ENCODE peak calls at places on chromosomes 13 and 19, in nine cellular contexts. N is GDM1; X is T-cell; W is stimulated activated CD4-positive, alpha-beta T cell treated with anti-CD3 and anti-CD28 coated beads, Interleukin-15, amount 100 ng/mL, for 48 hours; P is activated CD4-positive, CD25-positive, alpha-beta regulatory T cell; A is anterior cingulate cortex; R is left cardiac atrium; C is endothelial cell; D is NCI-H1930. L is an unnamed sample.

GRCh38 chr13:73505487-73505886 is 446.7 kb downstream of the KLF5 start:
- DNase-seq in D (no peak), R (no peak), N (no peak), P (no peak), X (no peak), C (no peak), A (no peak), W (no peak), L (no peak)

GRCh38 chr19:33440241-33440640 is 66.7 kb downstream of the CEBPG start:
- DNase-seq in A (no peak), C (no peak), P (no peak), W (no peak), X (no peak), R (peak; percentile 3), N (no peak), D (no peak), L (no peak)

GRCh38 chr19:15508035-15508710 is at the start of gene CYP4F22:
- DNase-seq in D (no peak), C (no peak), A (no peak), P (no peak), W (no peak), N (no peak), R (no peak), X (no peak), L (no peak)

GRCh38 chr19:35048911-35049411 is 7.4 kb downstream of the HPN start:
- DNase-seq in C (no peak), X (no peak), D (no peak), W (no peak), A (peak; percentile 39), P (no peak), N (no peak), R (peak; percentile 64), L (no peak)

GRCh38 chr19:18932216-18932841 is 8.7 kb downstream of the HOMER3 start:
- DNase-seq in W (peak; percentile 82), N (peak; percentile 15), X (peak; percentile 84), A (peak; percentile 37), D (no peak), P (peak; percentile 66), C (peak; percentile 90), R (peak; percentile 87), L (peak; percentile 71)

GRCh38 chr19:42229855-42230331 is 9.8 kb downstream of the ZNF526 start:
- DNase-seq in D (no peak), W (no peak), P (no peak), C (no peak), X (no peak), R (no peak), N (no peak), A (no peak), L (no peak)

GRCh38 chr13:21986602-21987001 is 315.7 kb downstream of the FGF9 start:
- DNase-seq in X (no peak), W (no peak), P (no peak), D (no peak), C (no peak), R (peak; percentile 62), N (no peak), A (no peak), L (no peak)

GRCh38 chr19:47032171-47032811 is 12.7 kb downstream of the NPAS1 start:
- DNase-seq in C (peak; percentile 64), W (peak; percentile 44), X (peak; percentile 60), P (peak; percentile 42), N (no peak), D (peak; percentile 73), R (no peak), A (peak; percentile 21), L (peak; percentile 65)

GRCh38 chr13:106376411-106377112 is 158.9 kb downstream of the EFNB2 start:
- DNase-seq in D (no peak), P (no peak), R (no peak), A (peak; percentile 36), W (peak; percentile 1), N (no peak), C (no peak), X (no peak), L (no peak)

GRCh38 chr19:48881741-48882657 is 9.8 kb downstream of the PPP1R15A start:
- DNase-seq in D (peak; percentile 57), X (no peak), W (no peak), A (no peak), C (no peak), N (no peak), P (no peak), R (no peak), L (no peak)

GRCh38 chr13:108269601-108270328 is at the start of gene TNFSF13B:
- DNase-seq in D (no peak), N (peak; percentile 14), X (peak; percentile 5), C (peak; percentile 12), P (peak; percentile 5), A (no peak), R (peak; percentile 30), W (no peak), L (peak; percentile 8)

GRCh38 chr13:112134150-112135075 is 67.5 kb downstream of the SOX1 start:
- DNase-seq in C (no peak), W (no peak), A (no peak), P (no peak), D (no peak), R (no peak), N (no peak), X (no peak), L (no peak)

GRCh38 chr19:29945017-29945416 is 3.0 kb downstream of the URI1 start:
- DNase-seq in R (no peak), A (no peak), C (no peak), P (no peak), X (no peak), D (no peak), N (no peak), W (no peak), L (no peak)

GRCh38 chr19:49690073-49690655 is 752 bp upstream of the CPT1C start:
- DNase-seq in D (no peak), P (no peak), N (no peak), W (no peak), A (peak; percentile 62), X (no peak), R (no peak), C (no peak), L (no peak)

L was measured in memory B cell.